ENCODE peak calls at places on chromosomes 3 and 15, in ten cellular contexts. One of them, this sample, is unnamed. For H3K4me1 and H3K9me3, the result is how much of the 10 kb centered on the place peaks cover.

GRCh38 chr3:43132883-43133743 is 27.2 kb upstream of the POMGNT2 start:
- DNase-seq in ovary: peak
- DNase-seq in aorta: no peak
- DNase-seq in PC-3: no peak
- DNase-seq in CD8-positive, alpha-beta memory T cell: no peak
- DNase-seq in mucosa of descending colon: no peak
- DNase-seq in upper lobe of right lung: no peak
- DNase-seq in left lung: no peak
- DNase-seq in breast epithelium: no peak
- DNase-seq in mammary epithelial cell: no peak
- DNase-seq in this sample: no peak

GRCh38 chr3:40043444-40043755 is 234.0 kb downstream of the MYRIP start:
- DNase-seq in PC-3: no peak
- DNase-seq in aorta: no peak
- DNase-seq in mammary epithelial cell: peak
- DNase-seq in CD8-positive, alpha-beta memory T cell: no peak
- DNase-seq in ovary: no peak
- DNase-seq in breast epithelium: no peak
- DNase-seq in left lung: no peak
- DNase-seq in upper lobe of right lung: no peak
- DNase-seq in mucosa of descending colon: no peak
- DNase-seq in this sample: no peak

GRCh38 chr3:195883160-195883559 is 25.2 kb downstream of the TNK2 start:
- DNase-seq in mucosa of descending colon: peak
- DNase-seq in ovary: no peak
- DNase-seq in aorta: no peak
- DNase-seq in CD8-positive, alpha-beta memory T cell: no peak
- DNase-seq in breast epithelium: no peak
- DNase-seq in left lung: peak
- DNase-seq in upper lobe of right lung: no peak
- DNase-seq in PC-3: no peak
- DNase-seq in mammary epithelial cell: no peak
- DNase-seq in this sample: no peak

GRCh38 chr3:151864423-151865101 is 8.9 kb upstream of the SUCNR1 start:
- DNase-seq in aorta: no peak
- DNase-seq in mammary epithelial cell: peak
- DNase-seq in mucosa of descending colon: no peak
- DNase-seq in breast epithelium: no peak
- DNase-seq in upper lobe of right lung: no peak
- DNase-seq in left lung: no peak
- DNase-seq in ovary: no peak
- DNase-seq in PC-3: peak
- DNase-seq in CD8-positive, alpha-beta memory T cell: no peak
- DNase-seq in this sample: no peak

GRCh38 chr3:14238936-14239335 is 60.3 kb downstream of the LSM3 start:
- DNase-seq in ovary: no peak
- DNase-seq in mucosa of descending colon: no peak
- DNase-seq in left lung: no peak
- DNase-seq in upper lobe of right lung: no peak
- DNase-seq in CD8-positive, alpha-beta memory T cell: no peak
- DNase-seq in mammary epithelial cell: no peak
- DNase-seq in aorta: no peak
- DNase-seq in breast epithelium: no peak
- DNase-seq in PC-3: no peak
- DNase-seq in this sample: no peak

GRCh38 chr3:57896691-57897090 is 111.5 kb upstream of the FLNB start:
- DNase-seq in aorta: no peak
- DNase-seq in PC-3: no peak
- DNase-seq in ovary: no peak
- DNase-seq in breast epithelium: no peak
- DNase-seq in mucosa of descending colon: no peak
- DNase-seq in left lung: no peak
- DNase-seq in CD8-positive, alpha-beta memory T cell: no peak
- DNase-seq in mammary epithelial cell: no peak
- DNase-seq in upper lobe of right lung: no peak
- DNase-seq in this sample: no peak

GRCh38 chr3:102084712-102085111 is 235.4 kb downstream of the NFKBIZ start:
- DNase-seq in CD8-positive, alpha-beta memory T cell: no peak
- DNase-seq in PC-3: no peak
- DNase-seq in ovary: no peak
- DNase-seq in breast epithelium: no peak
- DNase-seq in mammary epithelial cell: no peak
- DNase-seq in mucosa of descending colon: no peak
- DNase-seq in aorta: no peak
- DNase-seq in left lung: no peak
- DNase-seq in upper lobe of right lung: no peak
- DNase-seq in this sample: no peak

GRCh38 chr15:29952245-29952644 is 130.0 kb upstream of the TJP1 start:
- DNase-seq in mammary epithelial cell: no peak
- DNase-seq in aorta: no peak
- DNase-seq in left lung: no peak
- DNase-seq in breast epithelium: no peak
- DNase-seq in CD8-positive, alpha-beta memory T cell: no peak
- DNase-seq in ovary: no peak
- DNase-seq in upper lobe of right lung: no peak
- DNase-seq in PC-3: no peak
- DNase-seq in mucosa of descending colon: no peak
- DNase-seq in this sample: no peak

GRCh38 chr15:90300988-90301715 is 35.7 kb downstream of the NGRN start:
- DNase-seq in PC-3: peak
- DNase-seq in CD8-positive, alpha-beta memory T cell: peak
- DNase-seq in left lung: peak
- DNase-seq in breast epithelium: no peak
- DNase-seq in mucosa of descending colon: peak
- DNase-seq in upper lobe of right lung: peak
- DNase-seq in aorta: peak
- DNase-seq in mammary epithelial cell: peak
- DNase-seq in ovary: peak
- DNase-seq in this sample: no peak

GRCh38 chr3:4999626-5000184 is 20.5 kb downstream of the BHLHE40 start:
- DNase-seq in mammary epithelial cell: peak
- DNase-seq in upper lobe of right lung: no peak
- DNase-seq in breast epithelium: peak
- DNase-seq in mucosa of descending colon: no peak
- DNase-seq in ovary: no peak
- DNase-seq in CD8-positive, alpha-beta memory T cell: no peak
- DNase-seq in left lung: no peak
- DNase-seq in PC-3: peak
- DNase-seq in aorta: no peak
- DNase-seq in this sample: no peak

GRCh38 chr3:12175844-12176453 is 17.2 kb upstream of the TIMP4 start:
- DNase-seq in mucosa of descending colon: peak
- DNase-seq in PC-3: peak
- DNase-seq in upper lobe of right lung: peak
- DNase-seq in left lung: no peak
- DNase-seq in mammary epithelial cell: no peak
- DNase-seq in aorta: peak
- DNase-seq in breast epithelium: no peak
- DNase-seq in ovary: peak
- DNase-seq in CD8-positive, alpha-beta memory T cell: no peak
- DNase-seq in this sample: peak

GRCh38 chr3:196414469-196414868 is 17.8 kb downstream of the UBXN7 start:
- DNase-seq in upper lobe of right lung: no peak
- DNase-seq in mammary epithelial cell: no peak
- DNase-seq in left lung: no peak
- DNase-seq in CD8-positive, alpha-beta memory T cell: no peak
- DNase-seq in mucosa of descending colon: no peak
- DNase-seq in PC-3: peak
- DNase-seq in aorta: no peak
- DNase-seq in breast epithelium: no peak
- DNase-seq in ovary: no peak
- DNase-seq in this sample: no peak

GRCh38 chr3:99808163-99808794 is 9.4 kb upstream of the CMSS1 start:
- DNase-seq in left lung: no peak
- DNase-seq in ovary: peak
- DNase-seq in breast epithelium: no peak
- DNase-seq in upper lobe of right lung: no peak
- DNase-seq in aorta: no peak
- DNase-seq in PC-3: peak
- DNase-seq in mammary epithelial cell: peak
- DNase-seq in CD8-positive, alpha-beta memory T cell: peak
- DNase-seq in mucosa of descending colon: no peak
- DNase-seq in this sample: no peak

GRCh38 chr15:91944334-91944733 is 90.8 kb downstream of the SLCO3A1 start:
- DNase-seq in mammary epithelial cell: no peak
- DNase-seq in aorta: no peak
- DNase-seq in ovary: no peak
- DNase-seq in CD8-positive, alpha-beta memory T cell: no peak
- DNase-seq in PC-3: no peak
- DNase-seq in breast epithelium: no peak
- DNase-seq in mucosa of descending colon: no peak
- DNase-seq in left lung: no peak
- DNase-seq in upper lobe of right lung: no peak
- DNase-seq in this sample: no peak
- H3K4me1 ChIP-seq in mammary epithelial cell: half or more
- H3K4me1 ChIP-seq in aorta: under half
- H3K4me1 ChIP-seq in ovary: under half
- H3K4me1 ChIP-seq in CD8-positive, alpha-beta memory T cell: under half
- H3K4me1 ChIP-seq in PC-3: under half
- H3K4me1 ChIP-seq in breast epithelium: under half
- H3K4me1 ChIP-seq in mucosa of descending colon: under half
- H3K4me1 ChIP-seq in left lung: half or more
- H3K4me1 ChIP-seq in upper lobe of right lung: half or more
- H3K4me1 ChIP-seq in this sample: under half

GRCh38 chr15:25051399-25052154 is 96.8 kb downstream of the SNRPN start:
- DNase-seq in left lung: no peak
- DNase-seq in mucosa of descending colon: no peak
- DNase-seq in PC-3: no peak
- DNase-seq in ovary: no peak
- DNase-seq in CD8-positive, alpha-beta memory T cell: no peak
- DNase-seq in mammary epithelial cell: no peak
- DNase-seq in upper lobe of right lung: peak
- DNase-seq in aorta: no peak
- DNase-seq in breast epithelium: no peak
- DNase-seq in this sample: no peak
- H3K9me3 ChIP-seq in left lung: under half
- H3K9me3 ChIP-seq in mucosa of descending colon: half or more
- H3K9me3 ChIP-seq in PC-3: half or more
- H3K9me3 ChIP-seq in ovary: under half
- H3K9me3 ChIP-seq in CD8-positive, alpha-beta memory T cell: half or more
- H3K9me3 ChIP-seq in mammary epithelial cell: half or more
- H3K9me3 ChIP-seq in upper lobe of right lung: half or more
- H3K9me3 ChIP-seq in aorta: half or more
- H3K9me3 ChIP-seq in breast epithelium: half or more
- H3K9me3 ChIP-seq in this sample: under half

DNA sequence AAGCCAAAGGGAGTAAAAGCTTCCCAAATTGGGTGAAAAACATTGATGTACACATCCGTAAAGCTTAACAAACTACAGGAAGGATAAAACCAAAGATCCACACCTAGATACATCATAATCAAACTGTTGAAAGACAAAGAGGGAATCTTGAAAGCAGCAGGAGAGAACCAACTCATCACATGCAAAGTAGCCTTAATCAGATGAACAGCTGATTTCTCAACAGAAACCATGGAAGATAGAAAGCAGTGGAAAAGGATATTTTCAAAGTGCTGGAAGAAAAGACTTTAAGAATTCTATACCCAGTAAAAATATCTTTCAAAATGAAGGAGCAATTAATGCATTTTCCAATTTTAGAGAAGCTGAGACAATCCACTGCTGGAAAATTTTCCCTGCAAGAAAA is 36.8 kb downstream of the CHRNA7 start:
- DNase-seq in breast epithelium: no peak
- DNase-seq in left lung: no peak
- DNase-seq in ovary: no peak
- DNase-seq in mucosa of descending colon: no peak
- DNase-seq in CD8-positive, alpha-beta memory T cell: no peak
- DNase-seq in aorta: no peak
- DNase-seq in upper lobe of right lung: no peak
- DNase-seq in PC-3: no peak
- DNase-seq in mammary epithelial cell: no peak
- DNase-seq in this sample: no peak
- H3K4me3 ChIP-seq in breast epithelium: no peak
- H3K4me3 ChIP-seq in left lung: no peak
- H3K4me3 ChIP-seq in ovary: no peak
- H3K4me3 ChIP-seq in mucosa of descending colon: no peak
- H3K4me3 ChIP-seq in CD8-positive, alpha-beta memory T cell: no peak
- H3K4me3 ChIP-seq in aorta: no peak
- H3K4me3 ChIP-seq in upper lobe of right lung: no peak
- H3K4me3 ChIP-seq in PC-3: no peak
- H3K4me3 ChIP-seq in mammary epithelial cell: no peak
- H3K4me3 ChIP-seq in this sample: no peak

DNA sequence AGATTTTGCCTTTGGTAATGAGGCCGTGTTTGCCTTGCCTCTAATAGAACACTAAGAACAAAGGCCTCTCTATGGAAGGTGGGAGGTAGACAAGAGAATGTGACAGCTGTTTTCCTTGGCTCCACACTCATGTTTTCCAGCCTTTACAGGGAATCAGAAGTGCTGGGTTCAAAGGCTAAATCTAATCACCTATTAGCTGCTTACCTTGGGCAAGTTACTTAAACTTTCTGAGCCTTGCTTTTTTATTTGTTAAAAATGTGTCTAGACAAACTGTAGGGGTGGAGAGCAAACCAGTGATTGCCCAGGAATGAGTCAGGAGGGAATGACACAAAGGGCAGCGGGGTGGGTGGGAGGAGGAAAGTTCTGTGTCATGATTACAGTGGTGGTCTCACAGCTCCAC is 179.0 kb downstream of the P3H2 start:
- DNase-seq in aorta: no peak
- DNase-seq in mammary epithelial cell: peak
- DNase-seq in breast epithelium: no peak
- DNase-seq in PC-3: peak
- DNase-seq in CD8-positive, alpha-beta memory T cell: no peak
- DNase-seq in ovary: no peak
- DNase-seq in upper lobe of right lung: no peak
- DNase-seq in mucosa of descending colon: no peak
- DNase-seq in left lung: no peak
- DNase-seq in this sample: no peak
- H3K4me1 ChIP-seq in aorta: under half
- H3K4me1 ChIP-seq in mammary epithelial cell: under half
- H3K4me1 ChIP-seq in breast epithelium: under half
- H3K4me1 ChIP-seq in PC-3: half or more
- H3K4me1 ChIP-seq in CD8-positive, alpha-beta memory T cell: under half
- H3K4me1 ChIP-seq in ovary: under half
- H3K4me1 ChIP-seq in upper lobe of right lung: under half
- H3K4me1 ChIP-seq in mucosa of descending colon: under half
- H3K4me1 ChIP-seq in left lung: under half
- H3K4me1 ChIP-seq in this sample: under half

This sample was measured in tibial nerve.